ENCODE peak calls at places on chromosomes 16 and 17, in five cellular contexts. Z is HTR-8/SVneo; V is GM23338; E is mucosa of descending colon; C is activated naive CD4-positive, alpha-beta T cell treated with anti-CD3 and anti-CD28 coated beads, Interleukin-2, amount 50 U/mL, for 16 hours. T is an unnamed sample.

GRCh38 chr17:7988750-7989178 is 13.7 kb upstream of the GUCY2D start:
- DNase-seq in Z (peak), V (peak), E (no peak), C (peak), T (peak)

GRCh38 chr16:85363881-85364280 is 249.2 kb upstream of the GSE1 start:
- DNase-seq in Z (no peak), V (no peak), E (no peak), C (no peak), T (no peak)

GRCh38 chr17:59853168-59853918 is 39.4 kb downstream of the TUBD1 start:
- DNase-seq in Z (peak), V (peak), E (peak), C (peak), T (peak)

GRCh38 chr17:4248504-4249277 is 15.1 kb downstream of the ANKFY1 start:
- DNase-seq in Z (no peak), V (no peak), E (no peak), C (no peak), T (no peak)

GRCh38 chr16:47493358-47494337 is 32.5 kb downstream of the PHKB start:
- DNase-seq in Z (no peak), V (no peak), E (no peak), C (no peak), T (no peak)

GRCh38 chr17:83099086-83099540 is 19.7 kb downstream of the METRNL start:
- DNase-seq in Z (no peak), V (no peak), E (no peak), C (no peak), T (no peak)

GRCh38 chr17:38886643-38887010 is 16.8 kb downstream of the LASP1 start:
- DNase-seq in Z (no peak), V (no peak), E (no peak), C (no peak), T (no peak)

GRCh38 chr16:82108101-82108500 is 61.9 kb downstream of the MPHOSPH6 start:
- DNase-seq in Z (no peak), V (no peak), E (no peak), C (no peak), T (no peak)

GRCh38 chr17:79048826-79049755 is 25.1 kb downstream of the C1QTNF1 start:
- DNase-seq in Z (no peak), V (no peak), E (no peak), C (no peak), T (no peak)

GRCh38 chr17:6347776-6348175 is 87.1 kb downstream of the AIPL1 start:
- DNase-seq in Z (no peak), V (no peak), E (no peak), C (no peak), T (no peak)

GRCh38 chr16:47143677-47144558 is at the start of gene NETO2:
- DNase-seq in Z (peak), V (peak), E (peak), C (peak), T (peak)

GRCh38 chr16:20538687-20539086 is 37.5 kb downstream of the ACSM2B start:
- DNase-seq in Z (no peak), V (no peak), E (no peak), C (no peak), T (no peak)

GRCh38 chr16:4283939-4284338 is 11.1 kb upstream of the TFAP4 start:
- DNase-seq in Z (no peak), V (no peak), E (no peak), C (no peak), T (peak)

GRCh38 chr17:65988451-65988850 is 203.5 kb downstream of the CEP112 start:
- DNase-seq in Z (no peak), V (no peak), E (no peak), C (no peak), T (no peak)

GRCh38 chr16:85360323-85361277 is 248.3 kb upstream of the CIBAR2 start:
- DNase-seq in Z (no peak), V (no peak), E (peak), C (no peak), T (no peak)

GRCh38 chr16:27721548-27722265 is 171.8 kb downstream of the KATNIP start:
- DNase-seq in Z (no peak), V (no peak), E (peak), C (no peak), T (no peak)

GRCh38 chr17:39155654-39156053 is 4.2 kb upstream of the PLXDC1 start:
- DNase-seq in Z (no peak), V (no peak), E (no peak), C (no peak), T (no peak)

GRCh38 chr17:39165178-39165843 is 650 bp downstream of the ARL5C start:
- DNase-seq in Z (no peak), V (peak), E (no peak), C (no peak), T (no peak)

GRCh38 chr17:77306048-77306789 is 165.4 kb downstream of the SEC14L1 start:
- DNase-seq in Z (no peak), V (no peak), E (no peak), C (no peak), T (no peak)

GRCh38 chr17:46977348-46977747 is 1.7 kb downstream of the RPRML start:
- DNase-seq in Z (peak), V (peak), E (no peak), C (no peak), T (peak)

GRCh38 chr16:48353565-48354163 is 31.5 kb downstream of the SIAH1 start:
- DNase-seq in Z (peak), V (peak), E (no peak), C (peak), T (peak)

GRCh38 chr16:1290860-1291575 is 18.4 kb upstream of the UBE2I start:
- DNase-seq in Z (no peak), V (no peak), E (peak), C (no peak), T (no peak)

GRCh38 chr16:23317266-23317661 is 15.2 kb downstream of the SCNN1B start:
- DNase-seq in Z (no peak), V (no peak), E (peak), C (no peak), T (no peak)

GRCh38 chr16:53745753-53746258 is 41.9 kb downstream of the FTO start:
- DNase-seq in Z (peak), V (peak), E (no peak), C (no peak), T (peak)

GRCh38 chr16:21069986-21070385 is 80.7 kb downstream of the DNAH3 start:
- DNase-seq in Z (no peak), V (no peak), E (no peak), C (no peak), T (no peak)

GRCh38 chr16:54748611-54749190 is 182.0 kb upstream of the IRX5 start:
- DNase-seq in Z (no peak), V (no peak), E (no peak), C (no peak), T (no peak)

GRCh38 chr17:18159551-18160120 is 24.0 kb upstream of the ALKBH5 start:
- DNase-seq in Z (peak), V (no peak), E (no peak), C (no peak), T (no peak)

GRCh38 chr17:47776330-47777197 is 43.5 kb downstream of the TBX21 start:
- DNase-seq in Z (peak), V (peak), E (no peak), C (peak), T (peak)

GRCh38 chr17:2237960-2238359 is 65.6 kb downstream of the SMG6 start:
- DNase-seq in Z (no peak), V (no peak), E (no peak), C (no peak), T (no peak)

GRCh38 chr17:42873321-42873720 is 22.3 kb downstream of the AOC3 start:
- DNase-seq in Z (no peak), V (no peak), E (no peak), C (no peak), T (no peak)

GRCh38 chr17:57442914-57443571 is 186.7 kb downstream of the MSI2 start:
- DNase-seq in Z (no peak), V (no peak), E (peak), C (peak), T (no peak)

GRCh38 chr17:38663125-38663751 is 11.5 kb downstream of the EPOP start:
- DNase-seq in Z (peak), V (peak), E (peak), C (peak), T (peak)

GRCh38 chr17:75307957-75308731 is 18.9 kb upstream of the SLC25A19 start:
- DNase-seq in Z (no peak), V (no peak), E (no peak), C (no peak), T (no peak)

GRCh38 chr17:15403276-15403939 is 62.0 kb upstream of the TEKT3 start:
- DNase-seq in Z (no peak), V (no peak), E (no peak), C (no peak), T (no peak)

GRCh38 chr16:3021449-3022207 is 1.5 kb downstream of the TNFRSF12A start:
- DNase-seq in Z (peak), V (peak), E (peak), C (peak), T (peak)

GRCh38 chr16:19137201-19137601 is 23.4 kb downstream of the ITPRIPL2 start:
- DNase-seq in Z (no peak), V (no peak), E (no peak), C (no peak), T (no peak)

T was measured in mesendoderm.